ENCODE peak calls at places on chromosomes 11 and 22, in five cellular contexts. One of them, this sample, is unnamed. For H3K4me1, the result is how much of the 10 kb centered on the place peaks cover.

GRCh38 chr11:45872513-45873356 is 12.7 kb upstream of the MAPK8IP1 start:
- DNase-seq in A549: peak
- DNase-seq in colonic mucosa: no peak
- DNase-seq in kidney: no peak
- DNase-seq in right cardiac atrium: no peak
- DNase-seq in this sample: peak

GRCh38 chr11:12802418-12803085 is 128.3 kb downstream of the TEAD1 start:
- DNase-seq in colonic mucosa: peak
- DNase-seq in right cardiac atrium: peak
- DNase-seq in A549: peak
- DNase-seq in kidney: peak
- DNase-seq in this sample: peak

GRCh38 chr11:125165111-125165663 is 636 bp downstream of the PKNOX2 start:
- DNase-seq in right cardiac atrium: peak
- DNase-seq in A549: peak
- DNase-seq in kidney: peak
- DNase-seq in colonic mucosa: no peak
- DNase-seq in this sample: peak

GRCh38 chr22:32644252-32645100 is 157.0 kb upstream of the TIMP3 start:
- DNase-seq in A549: no peak
- DNase-seq in colonic mucosa: peak
- DNase-seq in right cardiac atrium: peak
- DNase-seq in kidney: peak
- DNase-seq in this sample: no peak

GRCh38 chr22:20001082-20001638 is 15.5 kb downstream of the ARVCF start:
- DNase-seq in A549: no peak
- DNase-seq in kidney: peak
- DNase-seq in right cardiac atrium: no peak
- DNase-seq in colonic mucosa: no peak
- DNase-seq in this sample: no peak

GRCh38 chr22:43002198-43002577 is 12.8 kb downstream of the PACSIN2 start:
- DNase-seq in colonic mucosa: no peak
- DNase-seq in A549: no peak
- DNase-seq in kidney: no peak
- DNase-seq in right cardiac atrium: no peak
- DNase-seq in this sample: no peak

GRCh38 chr11:11798586-11799438 is 43.0 kb upstream of the USP47 start:
- DNase-seq in right cardiac atrium: peak
- DNase-seq in A549: peak
- DNase-seq in kidney: peak
- DNase-seq in colonic mucosa: peak
- DNase-seq in this sample: peak

GRCh38 chr22:16954060-16954403 is 54.0 kb downstream of the GAB4 start:
- DNase-seq in A549: no peak
- DNase-seq in kidney: no peak
- DNase-seq in right cardiac atrium: no peak
- DNase-seq in colonic mucosa: no peak
- DNase-seq in this sample: no peak

GRCh38 chr11:7577883-7578242 is 64.1 kb downstream of the PPFIBP2 start:
- DNase-seq in A549: no peak
- DNase-seq in right cardiac atrium: no peak
- DNase-seq in colonic mucosa: peak
- DNase-seq in kidney: no peak
- DNase-seq in this sample: no peak

GRCh38 chr11:14673824-14674432 is 30.3 kb downstream of the PDE3B start:
- DNase-seq in kidney: no peak
- DNase-seq in A549: no peak
- DNase-seq in colonic mucosa: no peak
- DNase-seq in right cardiac atrium: no peak
- DNase-seq in this sample: no peak

GRCh38 chr11:12556155-12556554 is 118.1 kb upstream of the TEAD1 start:
- DNase-seq in kidney: no peak
- DNase-seq in colonic mucosa: no peak
- DNase-seq in right cardiac atrium: no peak
- DNase-seq in A549: no peak
- DNase-seq in this sample: no peak

GRCh38 chr22:25448435-25449051 is 115.9 kb upstream of the GRK3 start:
- DNase-seq in A549: peak
- DNase-seq in colonic mucosa: peak
- DNase-seq in right cardiac atrium: no peak
- DNase-seq in kidney: no peak
- DNase-seq in this sample: peak

GRCh38 chr11:35529971-35530495 is 4.6 kb upstream of the PAMR1 start:
- DNase-seq in right cardiac atrium: no peak
- DNase-seq in colonic mucosa: no peak
- DNase-seq in kidney: no peak
- DNase-seq in A549: no peak
- DNase-seq in this sample: no peak

GRCh38 chr11:93225642-93226041 is 27.9 kb upstream of the SLC36A4 start:
- DNase-seq in kidney: no peak
- DNase-seq in right cardiac atrium: no peak
- DNase-seq in colonic mucosa: no peak
- DNase-seq in A549: peak
- DNase-seq in this sample: peak

GRCh38 chr11:45104790-45105084 is 41.7 kb upstream of the PRDM11 start:
- DNase-seq in colonic mucosa: peak
- DNase-seq in kidney: peak
- DNase-seq in right cardiac atrium: no peak
- DNase-seq in A549: no peak
- DNase-seq in this sample: no peak

GRCh38 chr11:1884123-1884415 is 7.6 kb downstream of the PRR33 start:
- DNase-seq in colonic mucosa: no peak
- DNase-seq in A549: no peak
- DNase-seq in kidney: peak
- DNase-seq in right cardiac atrium: no peak
- DNase-seq in this sample: no peak
- H3K4me1 ChIP-seq in colonic mucosa: under half
- H3K4me1 ChIP-seq in A549: under half
- H3K4me1 ChIP-seq in kidney: under half
- H3K4me1 ChIP-seq in right cardiac atrium: under half
- H3K4me1 ChIP-seq in this sample: under half

DNA sequence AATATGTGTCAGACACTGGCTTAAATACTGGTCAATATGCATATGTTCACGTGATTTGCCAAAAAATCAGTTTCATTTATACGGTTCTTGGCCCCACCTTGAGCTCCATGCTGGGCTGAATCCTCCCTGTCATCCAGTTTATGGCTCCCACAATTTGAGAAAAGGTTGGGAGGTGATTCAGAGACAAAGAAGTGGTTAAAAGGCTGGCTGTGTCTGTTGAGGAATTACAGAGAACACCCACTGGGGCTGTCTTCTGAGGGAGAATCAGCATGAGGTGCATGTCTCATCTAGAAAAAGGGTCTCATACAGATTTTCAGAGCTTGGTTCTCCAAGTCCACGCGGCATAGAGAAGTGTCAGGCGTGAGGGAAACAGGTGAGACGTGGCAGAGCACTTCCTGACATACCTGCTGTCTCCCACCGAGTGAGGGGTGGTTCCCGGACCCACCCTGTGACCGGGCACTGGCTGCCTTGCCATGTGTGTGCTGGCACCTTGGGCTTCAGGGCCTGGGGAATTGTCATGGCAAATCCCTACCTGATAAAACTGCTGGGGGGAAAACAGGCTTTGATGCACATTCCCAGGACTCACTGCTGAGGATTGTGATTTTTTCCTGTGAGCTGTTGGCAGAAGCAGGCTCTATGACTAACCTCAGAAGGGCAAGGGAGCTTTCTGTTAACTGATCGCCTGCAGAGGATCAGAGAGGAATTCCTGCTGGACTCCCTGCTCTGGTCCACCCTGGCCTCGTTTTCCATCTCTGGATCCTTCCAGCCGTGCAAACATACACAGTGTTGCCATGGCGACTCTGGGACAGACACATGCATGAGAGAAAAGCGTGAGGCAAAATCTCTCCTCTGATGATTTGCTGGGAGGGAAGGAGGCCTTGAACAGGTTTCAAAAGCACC is 223.6 kb downstream of the ADAMTS15 start:
- DNase-seq in kidney: peak
- DNase-seq in colonic mucosa: peak
- DNase-seq in A549: no peak
- DNase-seq in right cardiac atrium: peak
- DNase-seq in this sample: peak
- H3K4me1 ChIP-seq in kidney: under half
- H3K4me1 ChIP-seq in colonic mucosa: under half
- H3K4me1 ChIP-seq in A549: under half
- H3K4me1 ChIP-seq in right cardiac atrium: under half
- H3K4me1 ChIP-seq in this sample: under half

GRCh38 chr11:20026629-20027545 is 133.4 kb downstream of the DBX1 start:
- DNase-seq in right cardiac atrium: no peak
- DNase-seq in colonic mucosa: no peak
- DNase-seq in kidney: peak
- DNase-seq in A549: no peak
- DNase-seq in this sample: no peak
- H3K4me1 ChIP-seq in right cardiac atrium: under half
- H3K4me1 ChIP-seq in colonic mucosa: under half
- H3K4me1 ChIP-seq in kidney: under half
- H3K4me1 ChIP-seq in A549: half or more
- H3K4me1 ChIP-seq in this sample: half or more

DNA sequence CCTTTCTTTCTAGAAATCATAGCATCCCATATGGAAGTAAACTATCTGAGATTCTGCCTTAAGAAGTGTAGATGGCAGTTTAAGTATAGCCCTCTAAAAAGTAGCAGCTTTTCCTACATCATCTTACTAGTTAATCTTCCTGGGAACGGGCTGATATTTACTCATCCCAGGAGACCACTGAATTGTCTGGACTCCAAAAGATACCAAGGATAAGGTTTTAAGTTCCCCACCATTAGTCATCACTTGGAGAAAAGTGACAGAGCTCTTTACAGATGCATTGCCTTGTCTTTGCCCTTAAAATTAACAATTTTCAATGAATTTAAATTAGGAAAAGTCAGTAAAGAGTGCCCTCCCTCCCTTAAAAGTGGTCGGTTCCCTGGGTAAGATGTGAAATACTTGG is 129.5 kb downstream of the MAML2 start:
- DNase-seq in right cardiac atrium: no peak
- DNase-seq in colonic mucosa: no peak
- DNase-seq in kidney: no peak
- DNase-seq in A549: no peak
- DNase-seq in this sample: no peak
- H3K4me1 ChIP-seq in right cardiac atrium: under half
- H3K4me1 ChIP-seq in colonic mucosa: under half
- H3K4me1 ChIP-seq in kidney: under half
- H3K4me1 ChIP-seq in A549: under half
- H3K4me1 ChIP-seq in this sample: under half

DNA sequence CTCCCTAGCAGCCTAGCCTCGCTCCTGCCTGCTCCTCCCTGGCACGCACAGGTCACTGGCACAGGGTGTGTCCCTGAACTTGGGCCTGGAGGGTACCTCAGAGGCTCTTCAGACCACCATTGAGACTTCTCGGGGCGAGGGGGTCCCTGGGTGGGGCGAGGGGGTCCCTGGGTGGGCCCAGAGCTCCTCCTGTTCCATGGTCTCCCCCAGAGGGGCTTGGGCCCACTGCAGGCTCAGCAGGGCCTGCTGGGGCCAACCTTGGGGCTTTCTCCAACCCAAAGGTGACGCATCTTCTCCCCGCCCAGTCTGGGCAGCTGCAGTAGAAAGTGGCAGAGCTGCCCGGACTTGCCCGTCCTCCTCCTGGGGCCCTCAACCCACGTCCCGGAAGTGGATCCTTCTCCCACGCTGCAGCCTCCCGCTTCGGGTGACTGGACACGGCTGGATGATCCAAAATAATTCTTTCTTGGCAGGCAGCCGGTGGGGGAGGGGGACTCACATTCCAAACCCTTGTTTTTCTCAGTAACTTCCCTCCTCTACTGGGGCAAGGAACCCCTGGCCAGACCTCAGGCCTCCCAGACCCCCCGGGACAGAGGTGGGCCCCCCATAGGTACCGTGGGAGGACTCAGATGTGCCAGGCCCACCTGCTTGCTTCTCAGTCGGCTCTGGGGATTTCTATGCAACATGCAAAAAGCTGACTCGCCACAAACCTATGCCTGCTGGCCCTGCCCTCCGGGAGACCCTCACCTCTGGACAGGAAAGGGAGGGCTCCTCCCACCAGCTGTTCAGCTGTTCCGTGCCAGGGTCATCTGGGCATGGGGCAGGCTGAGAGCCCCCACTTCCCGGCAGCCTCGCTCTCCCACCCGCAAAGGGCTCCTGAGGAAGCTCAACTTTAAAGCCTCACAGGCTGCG is 1.5 kb downstream of the PLXNB2 start:
- DNase-seq in right cardiac atrium: peak
- DNase-seq in colonic mucosa: peak
- DNase-seq in A549: peak
- DNase-seq in kidney: peak
- DNase-seq in this sample: peak
- H3K4me1 ChIP-seq in right cardiac atrium: under half
- H3K4me1 ChIP-seq in colonic mucosa: under half
- H3K4me1 ChIP-seq in A549: half or more
- H3K4me1 ChIP-seq in kidney: under half
- H3K4me1 ChIP-seq in this sample: half or more

DNA sequence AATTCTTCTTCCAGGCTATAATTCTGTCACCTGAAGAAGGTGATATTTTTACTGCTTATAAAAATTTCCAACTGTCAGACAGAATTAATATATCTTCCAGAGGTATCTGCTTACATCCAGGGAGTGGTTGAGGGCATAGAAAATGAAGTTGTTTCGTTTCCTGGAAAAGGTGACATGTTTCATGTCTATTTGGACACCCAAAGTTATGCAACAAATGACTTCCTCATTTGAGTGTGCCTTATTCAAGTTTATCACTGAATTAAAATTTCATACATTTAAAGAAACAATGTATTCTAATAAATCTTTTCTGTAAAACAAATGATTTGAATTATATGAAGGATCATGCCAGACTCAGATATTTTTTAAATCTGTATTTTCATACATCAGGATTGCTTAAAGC is 8.5 kb upstream of the GRAMD1B start:
- DNase-seq in A549: no peak
- DNase-seq in kidney: no peak
- DNase-seq in right cardiac atrium: no peak
- DNase-seq in colonic mucosa: no peak
- DNase-seq in this sample: no peak
- H3K4me1 ChIP-seq in A549: under half
- H3K4me1 ChIP-seq in kidney: under half
- H3K4me1 ChIP-seq in right cardiac atrium: under half
- H3K4me1 ChIP-seq in colonic mucosa: under half
- H3K4me1 ChIP-seq in this sample: under half

GRCh38 chr22:46099740-46100139 is 50.6 kb upstream of the PPARA start:
- DNase-seq in kidney: no peak
- DNase-seq in colonic mucosa: no peak
- DNase-seq in A549: no peak
- DNase-seq in right cardiac atrium: no peak
- DNase-seq in this sample: no peak
- H3K4me1 ChIP-seq in kidney: under half
- H3K4me1 ChIP-seq in colonic mucosa: under half
- H3K4me1 ChIP-seq in A549: half or more
- H3K4me1 ChIP-seq in right cardiac atrium: under half
- H3K4me1 ChIP-seq in this sample: under half